ENCODE peak calls at places on chromosomes 12 and 14, in six cellular contexts. F is IMR-90, L is mesendoderm, V is H1, I is neuronal stem cell, T is mesenchymal stem cell. S is an unnamed sample.

GRCh38 chr12:77995436-77996167 is 164.9 kb downstream of the NAV3 start:
- DNase-seq in F (peak; percentile 90), L (no peak), V (no peak), I (no peak), T (peak; percentile 74), S (no peak)

GRCh38 chr14:96131836-96132235 is 72.8 kb upstream of the BDKRB2 start:
- DNase-seq in F (no peak), L (no peak), V (no peak), I (no peak), T (no peak), S (no peak)

GRCh38 chr12:115411121-115411520 is 727.1 kb upstream of the TBX3 start:
- DNase-seq in F (no peak), L (peak; percentile 87), V (no peak), I (no peak), T (no peak), S (no peak)

GRCh38 chr12:124909831-124910560 is 4.5 kb downstream of the UBC start:
- DNase-seq in F (peak; percentile 48), L (no peak), V (no peak), I (no peak), T (peak; percentile 87), S (no peak)

GRCh38 chr12:56581418-56582145 is 48.5 kb downstream of the BAZ2A start:
- DNase-seq in F (peak; percentile 69), L (peak; percentile 29), V (no peak), I (no peak), T (no peak), S (no peak)

GRCh38 chr12:62014330-62014729 is 245.9 kb upstream of the USP15 start:
- DNase-seq in F (no peak), L (no peak), V (no peak), I (no peak), T (no peak), S (no peak)

GRCh38 chr12:30754750-30755394 is at the start of gene CAPRIN2:
- DNase-seq in F (peak; percentile 93), L (peak; percentile 98), V (peak; percentile 95), I (peak; percentile 94), T (peak; percentile 95), S (peak; percentile 99)

GRCh38 chr14:77007975-77008421 is 20.5 kb downstream of the IRF2BPL start:
- DNase-seq in F (no peak), L (no peak), V (no peak), I (no peak), T (no peak), S (no peak)

GRCh38 chr12:3293446-3294161 is 197.4 kb upstream of the PRMT8 start:
- DNase-seq in F (peak; percentile 55), L (peak; percentile 25), V (no peak), I (no peak), T (no peak), S (no peak)

GRCh38 chr12:6469092-6469491 is 1.4 kb downstream of the VAMP1 start:
- DNase-seq in F (no peak), L (no peak), V (no peak), I (no peak), T (no peak), S (no peak)
- H2BK15ac ChIP-seq in F (peak overlapping the region; percentile 27), L (no peak overlapping the region), V (no peak overlapping the region), I (no peak overlapping the region), T (no peak overlapping the region), S (no peak overlapping the region)

GRCh38 chr12:44317651-44318126 is 481.8 kb downstream of the TMEM117 start:
- DNase-seq in F (peak; percentile 40), L (peak; percentile 79), V (peak; percentile 52), I (peak; percentile 9), T (peak; percentile 34), S (peak; percentile 64)
- H2BK15ac ChIP-seq in F (no peak overlapping the region), L (no peak overlapping the region), V (no peak overlapping the region), I (no peak overlapping the region), T (no peak overlapping the region), S (no peak overlapping the region)

DNA sequence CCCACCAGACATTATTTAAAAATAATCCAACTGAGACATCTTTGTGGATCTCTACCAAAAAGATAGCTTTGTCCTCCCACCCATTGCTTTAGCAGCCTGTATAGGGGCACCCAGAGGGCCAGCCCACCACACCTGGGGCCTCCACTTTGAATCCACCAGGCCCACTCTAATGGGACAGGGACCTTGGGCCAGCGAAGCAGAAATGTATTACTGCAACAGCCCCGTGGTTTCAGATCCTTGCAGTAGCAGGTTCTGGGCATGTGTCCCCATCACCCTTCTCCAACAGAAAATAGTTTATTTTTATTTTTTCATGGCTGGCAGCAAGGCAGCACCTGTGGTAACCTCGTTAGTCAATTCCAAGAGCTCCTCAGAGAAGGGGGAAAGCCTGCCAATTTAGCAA is 218.4 kb downstream of the ZFP36L1 start:
- DNase-seq in F (no peak), L (no peak), V (no peak), I (no peak), T (no peak), S (no peak)
- H2BK15ac ChIP-seq in F (peak overlapping the region; percentile 95), L (no peak overlapping the region), V (no peak overlapping the region), I (peak overlapping the region; percentile 19), T (peak overlapping the region; percentile 100), S (no peak overlapping the region)

GRCh38 chr14:39138450-39138849 is 24.3 kb downstream of the GEMIN2 start:
- DNase-seq in F (peak; percentile 63), L (no peak), V (no peak), I (no peak), T (no peak), S (no peak)
- H2BK15ac ChIP-seq in F (no peak overlapping the region), L (no peak overlapping the region), V (no peak overlapping the region), I (no peak overlapping the region), T (no peak overlapping the region), S (no peak overlapping the region)

DNA sequence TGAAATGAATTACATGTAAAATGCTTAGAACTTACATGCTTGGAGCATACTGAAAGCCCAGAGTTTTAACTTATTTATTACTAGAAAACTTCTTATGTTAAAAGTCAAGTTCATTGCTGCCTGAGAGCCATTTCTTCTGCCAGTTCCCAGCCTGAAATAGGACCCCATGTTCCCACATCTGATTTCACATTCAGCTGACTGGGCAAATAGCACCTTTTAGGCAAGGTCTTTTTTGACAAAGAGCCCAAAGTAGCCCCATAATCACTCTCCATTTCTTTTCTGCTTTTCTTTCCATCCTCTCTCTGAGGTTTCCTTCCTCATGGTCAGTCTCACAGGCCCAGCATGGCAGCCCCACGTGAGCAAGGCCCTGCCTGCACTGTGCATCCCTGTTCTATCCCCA is 1.1 kb upstream of the ARPC3 start:
- DNase-seq in F (no peak), L (no peak), V (no peak), I (no peak), T (no peak), S (no peak)
- H2BK15ac ChIP-seq in F (no peak overlapping the region), L (no peak overlapping the region), V (no peak overlapping the region), I (no peak overlapping the region), T (no peak overlapping the region), S (no peak overlapping the region)

DNA sequence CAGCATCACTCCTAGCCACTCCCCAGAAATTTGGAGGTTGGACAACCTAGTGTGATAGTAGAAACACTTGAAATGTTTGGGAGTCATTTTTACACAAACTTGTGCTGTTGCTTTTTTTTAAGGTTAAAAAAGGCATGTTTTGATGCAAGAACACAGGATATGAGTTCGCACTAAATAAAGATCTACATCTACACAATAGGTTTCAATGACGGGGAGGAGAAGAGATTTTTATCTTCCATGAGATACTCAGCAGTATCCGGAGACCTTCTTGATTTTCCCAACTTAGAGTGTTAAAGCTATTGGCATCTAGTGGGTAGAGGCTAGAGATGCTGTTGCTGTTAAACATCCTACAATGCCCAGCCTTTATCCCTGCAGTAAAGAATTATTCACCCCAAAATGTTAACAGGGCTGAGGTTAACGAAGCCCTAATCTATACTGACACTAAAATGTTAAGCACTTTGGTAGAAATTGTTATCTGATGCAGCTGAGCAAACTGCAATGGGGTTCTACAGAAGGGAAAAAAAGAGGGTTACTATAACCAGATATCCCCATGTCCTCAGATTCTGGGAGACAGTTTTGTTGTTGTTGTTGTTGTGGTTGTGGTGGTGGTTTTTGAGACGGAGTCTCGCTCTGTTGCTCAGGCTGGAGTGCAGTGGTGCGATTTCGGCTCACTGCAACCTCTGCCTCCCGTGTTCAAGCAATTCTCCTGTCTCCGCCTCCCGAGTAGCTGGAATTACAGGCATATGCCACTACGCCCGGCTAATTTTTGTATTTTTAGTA is 14.0 kb upstream of the PCNX1 start:
- DNase-seq in F (no peak), L (no peak), V (no peak), I (no peak), T (no peak), S (no peak)
- H2BK15ac ChIP-seq in F (no peak overlapping the region), L (no peak overlapping the region), V (no peak overlapping the region), I (no peak overlapping the region), T (no peak overlapping the region), S (no peak overlapping the region)

GRCh38 chr14:104132981-104133380 is 5.4 kb upstream of the KIF26A start:
- DNase-seq in F (no peak), L (peak; percentile 40), V (peak; percentile 75), I (no peak), T (no peak), S (peak; percentile 67)

GRCh38 chr14:104133496-104133895 is 4.9 kb upstream of the KIF26A start:
- DNase-seq in F (no peak), L (no peak), V (no peak), I (no peak), T (no peak), S (peak; percentile 18)

GRCh38 chr14:104134061-104134965 is 4.1 kb upstream of the KIF26A start:
- DNase-seq in F (no peak), L (no peak), V (peak; percentile 43), I (no peak), T (no peak), S (peak; percentile 29)

GRCh38 chr14:104130974-104131651 is 7.3 kb upstream of the KIF26A start:
- DNase-seq in F (peak; percentile 1), L (peak; percentile 62), V (peak; percentile 72), I (no peak), T (peak; percentile 18), S (peak; percentile 65)

GRCh38 chr14:104131968-104132732 is 6.2 kb upstream of the KIF26A start:
- DNase-seq in F (no peak), L (no peak), V (peak; percentile 38), I (no peak), T (no peak), S (no peak)
- H2BK15ac ChIP-seq in F (no peak overlapping the region), L (no peak overlapping the region), V (no peak overlapping the region), I (no peak overlapping the region), T (no peak overlapping the region), S (no peak overlapping the region)

DNA sequence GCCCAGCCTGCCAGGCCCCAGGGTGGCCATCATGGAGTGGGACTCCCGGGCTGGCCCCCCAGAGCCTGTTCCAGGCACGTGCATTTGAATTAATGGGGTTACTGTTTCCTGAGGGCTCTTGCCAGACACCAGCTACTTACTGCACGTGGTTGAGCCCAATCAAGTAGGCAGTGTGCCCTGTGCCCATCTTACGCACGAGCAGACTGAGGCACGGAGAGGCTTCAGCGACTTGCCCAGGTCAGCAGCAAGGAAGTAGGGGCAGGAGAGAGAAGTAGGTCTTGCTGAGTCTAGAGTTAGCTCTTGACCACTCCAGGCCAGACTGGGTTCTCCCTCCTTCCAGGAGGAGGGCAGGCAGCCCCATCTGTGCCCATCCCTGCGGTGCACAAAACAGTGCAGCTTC is 67.7 kb downstream of the DIO3 start:
- DNase-seq in F (no peak), L (no peak), V (no peak), I (no peak), T (no peak), S (no peak)
- H2BK15ac ChIP-seq in F (no peak overlapping the region), L (no peak overlapping the region), V (peak overlapping the region; percentile 92), I (peak overlapping the region; percentile 92), T (no peak overlapping the region), S (no peak overlapping the region)